ENCODE peak calls at places on chromosomes 5 and 9, in nine cellular contexts. E is heart right ventricle, R is HFFc6, Y is cardiac fibroblast, K is neural crest cell, J is left ventricle myocardium inferior, X is sigmoid colon, M is brain microvascular endothelial cell, W is Calu3. I is an unnamed sample.

GRCh38 chr5:142627371-142628217 is 58.3 kb downstream of the FGF1 start:
- DNase-seq in J (no peak), E (no peak), X (no peak), M (no peak), R (no peak), K (no peak), W (no peak), Y (no peak), I (no peak)

GRCh38 chr5:23727271-23727670 is 219.9 kb downstream of the PRDM9 start:
- DNase-seq in X (no peak), Y (no peak), W (no peak), K (no peak), E (no peak), R (no peak), J (no peak), M (no peak), I (no peak)

GRCh38 chr5:171845857-171846785 is 60.5 kb downstream of the SMIM23 start:
- DNase-seq in X (no peak), J (peak), E (peak), M (peak), W (no peak), R (peak), Y (peak), K (no peak), I (no peak)

GRCh38 chr9:534886-535285 is 306.6 kb upstream of the DMRT1 start:
- DNase-seq in K (no peak), J (peak), E (peak), W (no peak), M (no peak), Y (no peak), R (no peak), X (peak), I (no peak)

GRCh38 chr5:132050661-132051371 is 9.6 kb upstream of the IL3 start:
- DNase-seq in Y (no peak), M (no peak), X (no peak), E (no peak), W (no peak), R (no peak), K (no peak), J (peak), I (no peak)

GRCh38 chr5:60403343-60404006 is 296.5 kb downstream of the DEPDC1B start:
- DNase-seq in K (no peak), X (no peak), Y (no peak), R (no peak), J (no peak), W (no peak), E (no peak), M (no peak), I (no peak)

GRCh38 chr5:173243808-173244305 is 8.9 kb upstream of the NKX2-5 start:
- DNase-seq in M (no peak), W (no peak), R (no peak), E (peak), X (no peak), K (no peak), Y (no peak), J (no peak), I (no peak)

GRCh38 chr9:37209431-37210386 is 89.3 kb downstream of the ZCCHC7 start:
- DNase-seq in X (no peak), W (no peak), J (no peak), M (no peak), E (no peak), K (no peak), Y (peak), R (peak), I (no peak)

GRCh38 chr9:77316058-77316457 is 138.7 kb downstream of the VPS13A start:
- DNase-seq in X (no peak), Y (no peak), R (no peak), J (no peak), K (no peak), W (no peak), M (no peak), E (no peak), I (no peak)

GRCh38 chr5:137561572-137561971 is 62.4 kb upstream of the SPOCK1 start:
- DNase-seq in R (peak), M (no peak), E (no peak), X (no peak), K (no peak), Y (no peak), J (no peak), W (no peak), I (no peak)

GRCh38 chr5:180631549-180632392 is 17.6 kb downstream of the FLT4 start:
- DNase-seq in W (no peak), X (no peak), M (no peak), Y (no peak), R (no peak), E (no peak), J (no peak), K (no peak), I (no peak)

GRCh38 chr9:91111226-91111625 is 250.5 kb downstream of the AUH start:
- DNase-seq in M (no peak), K (no peak), Y (no peak), J (no peak), E (no peak), X (no peak), W (no peak), R (no peak), I (no peak)

GRCh38 chr5:159337291-159337974 is 7.1 kb upstream of the IL12B start:
- DNase-seq in M (peak), W (no peak), X (no peak), K (no peak), J (no peak), R (peak), Y (peak), E (no peak), I (no peak)

GRCh38 chr9:4301971-4302427 is 2.1 kb upstream of the GLIS3 start:
- DNase-seq in K (no peak), E (peak), M (peak), X (peak), J (peak), W (no peak), Y (peak), R (peak), I (no peak)

DNA sequence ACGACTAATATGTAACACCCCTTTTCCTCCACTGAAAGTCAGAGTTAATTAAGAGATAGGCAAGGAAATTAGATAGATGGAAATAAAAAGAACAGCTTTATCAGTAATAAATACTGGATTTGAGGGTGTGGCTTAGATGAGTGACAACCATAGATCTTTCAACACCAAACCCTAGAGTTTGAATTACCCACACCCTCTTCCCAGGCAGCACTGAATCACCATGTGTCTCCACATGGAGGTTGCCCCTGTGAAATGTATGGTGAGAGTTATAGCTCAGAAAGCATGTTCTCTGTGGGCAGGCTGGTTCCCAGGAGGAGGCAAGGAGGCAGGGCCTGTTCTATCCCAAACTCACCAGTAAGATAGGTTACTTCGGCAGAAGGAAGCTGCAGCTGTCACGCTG is 69.7 kb downstream of the TMEM174 start:
- DNase-seq in M (no peak), J (no peak), Y (no peak), W (no peak), E (no peak), R (no peak), X (no peak), K (no peak), I (no peak)
- TF ChIP-seq CTCF in M (no peak), J (no peak), Y (no peak), W (no peak), E (no peak), R (no peak), X (no peak), K (no peak), I (no peak)

GRCh38 chr5:14240366-14240765 is 97.2 kb downstream of the TRIO start:
- DNase-seq in E (no peak), K (no peak), W (no peak), M (no peak), J (no peak), R (peak), X (no peak), Y (peak), I (no peak)
- TF ChIP-seq CTCF in E (no peak), K (no peak), W (no peak), M (no peak), J (no peak), R (peak), X (no peak), Y (no peak), I (no peak)

GRCh38 chr9:88989961-88990570 is 1.2 kb upstream of the S1PR3 start:
- DNase-seq in Y (no peak), J (no peak), K (no peak), M (no peak), E (no peak), R (no peak), X (no peak), W (no peak), I (no peak)

GRCh38 chr9:88990721-88991065 is 575 bp upstream of the S1PR3 start:
- DNase-seq in E (peak), M (no peak), K (no peak), R (no peak), J (no peak), X (no peak), W (no peak), Y (no peak), I (no peak)

GRCh38 chr9:88992556-88992955 is 1.3 kb downstream of the S1PR3 start:
- DNase-seq in X (no peak), M (no peak), J (no peak), W (no peak), E (no peak), Y (peak), K (no peak), R (no peak), I (no peak)

GRCh38 chr9:88993327-88993726 is 2.1 kb downstream of the S1PR3 start:
- DNase-seq in X (no peak), R (no peak), E (no peak), Y (no peak), M (no peak), K (no peak), J (no peak), W (no peak), I (no peak)

DNA sequence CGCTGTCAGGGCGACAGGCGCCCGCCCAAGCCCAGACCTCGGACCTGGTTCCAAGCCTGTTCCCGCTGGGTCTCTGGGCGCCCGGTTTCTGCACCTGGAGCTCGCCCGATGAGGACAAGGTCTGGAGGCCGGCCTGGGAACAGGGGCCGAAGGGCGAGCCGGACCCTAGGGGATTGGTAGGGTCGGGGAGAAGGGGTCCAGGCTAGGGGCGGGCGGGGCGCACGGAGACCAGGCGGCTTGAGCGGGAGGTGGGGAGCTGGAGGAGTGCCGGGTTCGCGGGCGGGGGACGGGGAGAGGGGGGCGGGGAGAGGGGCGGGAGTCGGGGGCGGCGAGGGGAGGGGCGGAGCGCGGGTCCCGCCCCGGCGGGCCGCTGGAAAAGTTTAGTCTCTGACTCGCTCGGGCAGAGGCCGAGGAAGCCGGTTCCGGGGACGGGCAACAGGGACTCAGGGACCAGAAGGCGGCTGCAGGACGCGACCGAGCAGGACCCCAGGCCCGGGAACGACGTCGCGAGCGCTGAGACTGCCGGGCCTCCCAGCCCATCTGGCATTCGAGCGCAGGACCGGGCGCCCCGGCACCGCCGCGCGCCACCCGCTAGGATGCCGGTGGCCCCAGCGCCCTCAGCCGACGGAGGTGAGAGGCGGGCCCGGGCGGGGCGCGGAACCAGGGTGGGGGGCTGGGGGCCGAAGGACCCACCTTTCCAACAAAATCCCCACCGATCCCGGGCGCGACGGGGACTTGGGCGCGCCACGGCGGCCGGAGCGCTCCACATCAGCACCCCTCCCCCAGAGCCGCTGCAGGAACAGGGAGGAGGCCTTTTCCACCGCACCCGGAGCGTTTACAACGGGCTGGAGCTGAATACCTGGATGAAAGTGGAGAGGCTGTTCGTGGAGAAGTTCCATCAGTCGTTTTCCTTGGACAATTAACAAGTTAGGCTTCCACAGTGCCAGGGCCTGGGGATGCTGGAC is at the start of gene S1PR3:
- DNase-seq in J (peak), W (peak), X (peak), R (no peak), E (peak), Y (peak), K (peak), M (no peak), I (peak)
- TF ChIP-seq CTCF in J (peak), W (no peak), X (peak), R (peak), E (peak), Y (no peak), K (peak), M (no peak), I (no peak)

GRCh38 chr5:32779754-32780415 is 68.8 kb downstream of the NPR3 start:
- DNase-seq in W (no peak), Y (no peak), J (no peak), X (no peak), R (no peak), E (no peak), K (no peak), M (no peak), I (no peak)

GRCh38 chr5:32777222-32777621 is 66.1 kb downstream of the NPR3 start:
- DNase-seq in E (no peak), X (no peak), W (no peak), K (no peak), M (no peak), R (no peak), J (no peak), Y (no peak), I (no peak)

GRCh38 chr5:32776203-32776602 is 65.1 kb downstream of the NPR3 start:
- DNase-seq in R (no peak), W (no peak), K (no peak), M (no peak), J (no peak), X (no peak), Y (no peak), E (no peak), I (no peak)

GRCh38 chr5:32778403-32778802 is 67.3 kb downstream of the NPR3 start:
- DNase-seq in Y (no peak), J (no peak), X (no peak), W (no peak), M (no peak), K (no peak), R (no peak), E (no peak), I (no peak)

GRCh38 chr5:32777733-32778132 is 66.6 kb downstream of the NPR3 start:
- DNase-seq in R (no peak), M (no peak), X (no peak), K (no peak), Y (peak), W (no peak), E (no peak), J (no peak), I (no peak)
- TF ChIP-seq CTCF in R (no peak), M (no peak), X (no peak), K (no peak), Y (no peak), W (no peak), E (no peak), J (no peak), I (no peak)

GRCh38 chr5:42520203-42520602 is 97.0 kb downstream of the GHR start:
- DNase-seq in X (no peak), J (no peak), M (no peak), K (no peak), W (no peak), Y (no peak), R (no peak), E (no peak), I (no peak)
- TF ChIP-seq CTCF in X (no peak), J (no peak), M (no peak), K (no peak), W (no peak), Y (no peak), R (no peak), E (no peak), I (no peak)